ENCODE peak calls at places on chromosome 1, in five cellular contexts. L is foreskin fibroblast, O is adrenal gland, T is tibial artery, F is AG04449. Y is an unnamed sample.

GRCh38 chr1:194295690-194296089 is 1109.3 kb upstream of the B3GALT2 start:
- DNase-seq in F (no peak), O (no peak), L (no peak), T (no peak), Y (no peak)

GRCh38 chr1:3062616-3063378 is 6.2 kb upstream of the PRDM16 start:
- DNase-seq in O (peak; percentile 0), F (no peak), L (no peak), T (peak; percentile 66), Y (no peak)

GRCh38 chr1:5954964-5955363 is 37.3 kb downstream of the NPHP4 start:
- DNase-seq in F (no peak), L (no peak), T (no peak), O (no peak), Y (no peak)

GRCh38 chr1:157469715-157470114 is 82.6 kb downstream of the FCRL5 start:
- DNase-seq in T (no peak), O (no peak), L (no peak), F (no peak), Y (no peak)

GRCh38 chr1:22691354-22691753 is 19.3 kb upstream of the EPHB2 start:
- DNase-seq in O (no peak), L (no peak), T (no peak), F (no peak), Y (no peak)

GRCh38 chr1:28199328-28200233 is 23.1 kb upstream of the PTAFR start:
- DNase-seq in O (no peak), T (no peak), L (no peak), F (no peak), Y (peak; percentile 81)

GRCh38 chr1:226436472-226436854 is 28.6 kb upstream of the PARP1 start:
- DNase-seq in O (no peak), F (no peak), L (no peak), T (no peak), Y (no peak)

GRCh38 chr1:66275083-66275482 is 258.9 kb upstream of the SGIP1 start:
- DNase-seq in O (no peak), F (no peak), L (no peak), T (no peak), Y (no peak)

GRCh38 chr1:218211241-218211640 is 73.9 kb upstream of the RRP15 start:
- DNase-seq in L (no peak), T (no peak), F (no peak), O (no peak), Y (no peak)

GRCh38 chr1:54853096-54853792 is 33.8 kb downstream of the DHCR24 start:
- DNase-seq in L (no peak), T (peak; percentile 60), O (peak; percentile 18), F (no peak), Y (no peak)

GRCh38 chr1:175801979-175802378 is 58.6 kb upstream of the TNR start:
- DNase-seq in T (no peak), O (no peak), F (no peak), L (no peak), Y (no peak)

GRCh38 chr1:197356723-197357533 is 88.9 kb downstream of the CRB1 start:
- DNase-seq in O (peak; percentile 35), L (no peak), T (no peak), F (no peak), Y (no peak)

GRCh38 chr1:201602413-201603265 is 63.7 kb downstream of the NAV1 start:
- DNase-seq in F (peak; percentile 87), L (peak; percentile 87), O (no peak), T (no peak), Y (no peak)

GRCh38 chr1:67367370-67368345 is 60.0 kb downstream of the IL12RB2 start:
- DNase-seq in T (no peak), F (no peak), L (no peak), O (peak; percentile 76), Y (no peak)

GRCh38 chr1:155553349-155553748 is 9.3 kb downstream of the ASH1L start:
- DNase-seq in L (no peak), T (no peak), F (no peak), O (no peak), Y (no peak)

DNA sequence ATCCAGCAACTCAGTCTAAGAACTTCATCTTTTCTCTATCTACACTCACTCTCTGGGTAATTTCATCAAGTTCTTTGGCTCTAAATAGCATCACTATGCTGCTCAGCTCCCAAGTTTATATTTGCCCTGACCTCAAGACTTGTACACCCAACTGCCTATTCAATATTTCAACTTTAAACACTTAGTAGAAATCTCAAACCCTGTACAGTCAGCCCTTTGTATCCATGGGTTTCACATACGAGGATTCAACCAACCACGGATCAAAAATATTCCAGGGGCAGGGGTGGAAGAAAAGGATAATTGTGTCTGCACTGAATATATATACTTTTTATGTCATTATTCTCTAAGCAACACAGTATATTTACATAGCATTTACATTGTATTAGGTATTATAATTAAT is 13.9 kb downstream of the ASH1L start:
- DNase-seq in O (no peak), L (no peak), T (no peak), F (no peak), Y (no peak)
- TF ChIP-seq CTCF in O (no peak), L (no peak), T (no peak), F (no peak), Y (no peak)

GRCh38 chr1:89174491-89174890 is 1.3 kb downstream of the GBP7 start:
- DNase-seq in T (no peak), O (no peak), L (no peak), F (no peak), Y (no peak)
- H3K4me3 ChIP-seq in T (no peak overlapping the region), O (no peak overlapping the region), L (no peak overlapping the region), F (no peak overlapping the region), Y (no peak overlapping the region)

DNA sequence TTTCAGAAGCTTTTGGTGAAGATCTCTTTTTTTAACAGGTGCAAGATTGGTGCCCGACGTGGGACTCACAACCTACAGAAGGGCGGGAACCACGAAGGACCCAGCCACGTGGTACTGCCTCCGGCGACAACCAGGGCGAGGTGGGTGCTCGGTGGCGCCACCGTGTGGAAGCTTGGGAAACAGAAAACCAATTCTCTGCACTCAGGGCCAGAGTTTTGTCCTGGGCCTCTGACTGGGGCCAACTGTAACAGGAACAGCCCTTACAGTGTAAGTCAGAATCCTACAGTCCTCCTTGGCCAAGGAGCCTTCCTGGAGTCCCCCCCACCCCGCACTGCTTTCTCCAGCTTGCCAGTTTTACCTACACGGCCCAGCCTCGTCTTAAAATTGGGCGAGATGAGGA is 11.6 kb upstream of the S100A7A start:
- DNase-seq in F (no peak), L (no peak), O (peak; percentile 34), T (peak; percentile 64), Y (peak; percentile 34)
- TF ChIP-seq CTCF in F (peak; percentile 14), L (peak; percentile 15), O (peak; percentile 37), T (peak; percentile 17), Y (peak; percentile 62)

DNA sequence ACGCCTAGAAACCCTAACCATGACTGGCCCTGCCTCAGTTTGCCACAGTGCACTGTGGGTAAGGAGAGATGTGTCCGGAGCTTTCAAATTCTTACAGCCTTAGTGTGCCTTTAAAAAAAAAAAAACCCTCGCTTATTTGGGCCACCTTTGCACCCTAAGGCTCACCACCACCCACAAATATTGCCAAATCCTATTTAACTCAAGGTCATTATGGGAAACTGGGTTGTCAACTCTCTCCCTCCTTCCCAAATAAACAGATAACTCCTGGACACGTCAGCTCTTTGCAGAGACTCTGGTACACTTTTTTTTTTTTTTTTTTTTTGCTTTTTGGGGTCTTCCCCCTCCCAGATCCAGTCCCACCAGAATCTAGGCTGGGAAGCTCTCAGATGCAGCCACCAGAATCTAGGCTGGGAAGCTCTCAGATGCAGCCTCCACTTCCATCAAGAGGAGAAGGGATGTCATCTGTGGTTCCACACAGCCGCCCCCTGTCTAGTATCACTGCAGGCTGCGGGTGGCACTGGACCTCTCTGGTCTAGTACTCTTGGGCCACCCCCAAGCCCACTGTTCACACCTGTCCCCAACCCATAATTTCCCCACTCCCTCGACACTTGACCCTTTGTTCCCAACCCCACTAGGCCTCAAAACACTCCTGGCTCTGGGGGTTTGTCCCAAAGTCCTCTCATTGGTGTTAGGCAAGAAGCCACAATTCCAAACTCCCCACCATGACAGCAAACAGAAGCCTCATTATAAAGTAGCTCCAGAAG is 3.4 kb downstream of the DHRS3 start:
- DNase-seq in L (no peak), O (no peak), T (no peak), F (no peak), Y (no peak)
- H3K4me3 ChIP-seq in L (peak overlapping the region; percentile 90), O (peak overlapping the region; percentile 67), T (peak overlapping the region; percentile 85), F (peak overlapping the region; percentile 82), Y (no peak overlapping the region)

GRCh38 chr1:45359882-45360513 is 19.8 kb upstream of the MUTYH start:
- DNase-seq in F (no peak), L (peak; percentile 59), O (peak; percentile 76), T (peak; percentile 78), Y (no peak)
- TF ChIP-seq CTCF in F (peak; percentile 49), L (peak; percentile 54), O (peak; percentile 91), T (peak; percentile 68), Y (peak; percentile 46)

GRCh38 chr1:90834354-90835171 is 117.5 kb upstream of the BARHL2 start:
- DNase-seq in L (no peak), F (no peak), O (no peak), T (no peak), Y (no peak)
- H3K4me3 ChIP-seq in L (no peak overlapping the region), F (no peak overlapping the region), O (no peak overlapping the region), T (no peak overlapping the region), Y (no peak overlapping the region)

DNA sequence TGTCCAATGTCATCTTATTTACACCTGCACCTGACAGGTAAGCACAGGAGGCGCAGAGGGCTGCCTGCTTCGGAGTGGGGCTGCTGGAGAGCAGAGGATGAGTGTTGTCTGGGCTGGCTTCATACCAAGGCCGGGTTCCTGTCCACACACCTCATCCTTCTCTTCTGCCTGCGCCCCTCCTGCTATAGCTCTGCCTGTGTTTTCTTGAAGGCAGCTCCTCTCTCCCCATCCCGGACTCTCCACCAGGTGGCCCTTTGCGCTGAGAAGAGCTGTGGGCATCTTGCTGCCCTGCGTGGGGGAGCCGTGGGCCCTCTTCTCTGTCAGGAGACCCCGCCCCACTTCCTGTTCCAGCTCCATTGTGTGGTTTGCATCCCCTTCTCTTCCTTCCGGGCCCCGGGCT is 35.0 kb downstream of the ARHGEF10L start:
- DNase-seq in F (no peak), L (no peak), O (no peak), T (no peak), Y (no peak)
- TF ChIP-seq CTCF in F (peak; percentile 20), L (peak; percentile 27), O (no peak), T (peak; percentile 25), Y (peak; percentile 9)

Y was measured in GM06990.